ENCODE peak calls at places on chromosomes 13 and 19, in five cellular contexts. One of them, this sample, is unnamed.

GRCh38 chr13:49895826-49896225 is 40.3 kb downstream of the SPRYD7 start:
- DNase-seq in uterus: no peak
- DNase-seq in IMR-90: no peak
- DNase-seq in breast epithelium: no peak
- DNase-seq in right lobe of liver: no peak
- DNase-seq in this sample: no peak

GRCh38 chr19:11375143-11375948 is 880 bp downstream of the SWSAP1 start:
- DNase-seq in right lobe of liver: peak; percentile 81
- DNase-seq in IMR-90: no peak
- DNase-seq in uterus: peak; percentile 55
- DNase-seq in breast epithelium: no peak
- DNase-seq in this sample: peak; percentile 64

GRCh38 chr19:1237754-1238372 is at the start of gene CBARP:
- DNase-seq in IMR-90: no peak
- DNase-seq in breast epithelium: no peak
- DNase-seq in right lobe of liver: no peak
- DNase-seq in uterus: peak; percentile 58
- DNase-seq in this sample: peak; percentile 74

GRCh38 chr13:106143930-106144709 is 391.3 kb downstream of the EFNB2 start:
- DNase-seq in breast epithelium: no peak
- DNase-seq in uterus: no peak
- DNase-seq in right lobe of liver: no peak
- DNase-seq in IMR-90: no peak
- DNase-seq in this sample: no peak

GRCh38 chr13:99996177-99996705 is 14.7 kb downstream of the ZIC2 start:
- DNase-seq in right lobe of liver: no peak
- DNase-seq in uterus: no peak
- DNase-seq in breast epithelium: no peak
- DNase-seq in IMR-90: no peak
- DNase-seq in this sample: peak; percentile 45

GRCh38 chr19:13841339-13842293 is 35.3 kb upstream of the NANOS3 start:
- DNase-seq in IMR-90: no peak
- DNase-seq in right lobe of liver: no peak
- DNase-seq in uterus: peak; percentile 65
- DNase-seq in breast epithelium: peak; percentile 84
- DNase-seq in this sample: peak; percentile 56

GRCh38 chr19:8610041-8610927 is at the start of gene ADAMTS10:
- DNase-seq in uterus: peak; percentile 51
- DNase-seq in right lobe of liver: peak; percentile 51
- DNase-seq in IMR-90: peak; percentile 43
- DNase-seq in breast epithelium: no peak
- DNase-seq in this sample: peak; percentile 59

GRCh38 chr19:39402417-39403297 is 4.0 kb upstream of the ZFP36 start:
- DNase-seq in breast epithelium: peak; percentile 94
- DNase-seq in IMR-90: peak; percentile 93
- DNase-seq in right lobe of liver: peak; percentile 94
- DNase-seq in uterus: peak; percentile 94
- DNase-seq in this sample: peak; percentile 85

GRCh38 chr19:54473071-54473941 is at the start of gene CDC42EP5:
- DNase-seq in right lobe of liver: no peak
- DNase-seq in IMR-90: peak; percentile 85
- DNase-seq in uterus: peak; percentile 84
- DNase-seq in breast epithelium: no peak
- DNase-seq in this sample: no peak

GRCh38 chr19:54470276-54470887 is 2.7 kb downstream of the CDC42EP5 start:
- DNase-seq in uterus: no peak
- DNase-seq in right lobe of liver: no peak
- DNase-seq in IMR-90: no peak
- DNase-seq in breast epithelium: no peak
- DNase-seq in this sample: no peak

GRCh38 chr19:54473983-54474382 is 887 bp upstream of the CDC42EP5 start:
- DNase-seq in right lobe of liver: no peak
- DNase-seq in breast epithelium: no peak
- DNase-seq in IMR-90: no peak
- DNase-seq in uterus: no peak
- DNase-seq in this sample: no peak

GRCh38 chr19:54469496-54469934 is 3.6 kb downstream of the CDC42EP5 start:
- DNase-seq in right lobe of liver: no peak
- DNase-seq in IMR-90: no peak
- DNase-seq in uterus: no peak
- DNase-seq in breast epithelium: no peak
- DNase-seq in this sample: no peak

GRCh38 chr19:54470991-54471782 is 1.9 kb downstream of the CDC42EP5 start:
- DNase-seq in right lobe of liver: no peak
- DNase-seq in uterus: no peak
- DNase-seq in breast epithelium: no peak
- DNase-seq in IMR-90: no peak
- DNase-seq in this sample: no peak
- TF ChIP-seq POLR2A in right lobe of liver: no peak
- TF ChIP-seq POLR2A in uterus: no peak
- TF ChIP-seq POLR2A in breast epithelium: no peak
- TF ChIP-seq POLR2A in IMR-90: no peak
- TF ChIP-seq POLR2A in this sample: no peak

GRCh38 chr19:9995079-9995478 is 15.2 kb downstream of the COL5A3 start:
- DNase-seq in breast epithelium: no peak
- DNase-seq in uterus: no peak
- DNase-seq in IMR-90: no peak
- DNase-seq in right lobe of liver: no peak
- DNase-seq in this sample: no peak
- TF ChIP-seq POLR2A in breast epithelium: no peak
- TF ChIP-seq POLR2A in uterus: no peak
- TF ChIP-seq POLR2A in IMR-90: no peak
- TF ChIP-seq POLR2A in right lobe of liver: no peak
- TF ChIP-seq POLR2A in this sample: no peak

GRCh38 chr13:111044087-111044830 is 70.9 kb upstream of the ARHGEF7 start:
- DNase-seq in uterus: no peak
- DNase-seq in breast epithelium: no peak
- DNase-seq in right lobe of liver: no peak
- DNase-seq in IMR-90: no peak
- DNase-seq in this sample: no peak

GRCh38 chr13:111045170-111045569 is 69.9 kb upstream of the ARHGEF7 start:
- DNase-seq in right lobe of liver: no peak
- DNase-seq in IMR-90: no peak
- DNase-seq in breast epithelium: no peak
- DNase-seq in uterus: no peak
- DNase-seq in this sample: no peak

GRCh38 chr13:111043575-111043982 is 71.5 kb upstream of the ARHGEF7 start:
- DNase-seq in IMR-90: no peak
- DNase-seq in breast epithelium: no peak
- DNase-seq in right lobe of liver: no peak
- DNase-seq in uterus: no peak
- DNase-seq in this sample: peak; percentile 24

GRCh38 chr13:111040821-111041220 is 74.3 kb upstream of the ARHGEF7 start:
- DNase-seq in uterus: no peak
- DNase-seq in breast epithelium: no peak
- DNase-seq in IMR-90: no peak
- DNase-seq in right lobe of liver: no peak
- DNase-seq in this sample: no peak

DNA sequence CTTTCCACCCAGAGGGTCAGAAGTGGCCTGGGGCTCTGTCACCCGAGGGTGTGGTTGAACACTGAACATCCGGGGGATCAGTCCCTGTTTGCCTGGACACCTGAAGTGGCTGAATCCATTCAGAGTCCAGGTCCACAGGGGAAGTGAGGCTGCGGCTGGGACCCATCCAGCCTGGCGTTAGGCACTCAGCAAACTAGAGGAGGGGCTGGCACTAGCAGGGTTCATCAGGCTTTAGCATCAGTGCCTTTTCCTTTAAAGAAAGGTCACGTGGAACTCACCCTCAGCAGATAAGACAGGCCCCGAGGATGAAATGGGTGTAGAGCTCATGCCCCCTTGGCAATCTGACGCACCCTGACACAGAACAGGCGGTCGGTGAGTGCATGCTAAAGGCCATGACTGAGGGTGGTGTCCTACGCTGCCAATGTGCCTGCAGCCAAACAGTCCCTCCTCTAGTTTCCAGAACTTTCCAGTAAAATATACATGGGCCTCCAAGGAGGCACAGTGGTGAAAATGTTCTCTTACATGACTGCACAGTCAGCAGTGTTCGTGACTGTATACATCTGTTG is 72.4 kb upstream of the ARHGEF7 start:
- DNase-seq in IMR-90: no peak
- DNase-seq in right lobe of liver: no peak
- DNase-seq in breast epithelium: no peak
- DNase-seq in uterus: no peak
- DNase-seq in this sample: no peak
- TF ChIP-seq POLR2A in IMR-90: no peak
- TF ChIP-seq POLR2A in right lobe of liver: no peak
- TF ChIP-seq POLR2A in breast epithelium: no peak
- TF ChIP-seq POLR2A in uterus: no peak
- TF ChIP-seq POLR2A in this sample: no peak

GRCh38 chr19:3762501-3763459 is at the start of gene MRPL54:
- DNase-seq in uterus: peak; percentile 99
- DNase-seq in breast epithelium: peak; percentile 99
- DNase-seq in right lobe of liver: peak; percentile 99
- DNase-seq in IMR-90: peak; percentile 99
- DNase-seq in this sample: peak; percentile 100
- TF ChIP-seq POLR2A in uterus: peak; percentile 91
- TF ChIP-seq POLR2A in breast epithelium: peak; percentile 66
- TF ChIP-seq POLR2A in right lobe of liver: peak; percentile 87
- TF ChIP-seq POLR2A in IMR-90: peak; percentile 91
- TF ChIP-seq POLR2A in this sample: peak; percentile 94

GRCh38 chr19:48921721-48922500 is 11.6 kb upstream of the DHDH start:
- DNase-seq in uterus: no peak
- DNase-seq in IMR-90: no peak
- DNase-seq in breast epithelium: no peak
- DNase-seq in right lobe of liver: no peak
- DNase-seq in this sample: no peak

GRCh38 chr19:48928164-48929005 is 5.1 kb upstream of the DHDH start:
- DNase-seq in IMR-90: peak; percentile 58
- DNase-seq in right lobe of liver: no peak
- DNase-seq in breast epithelium: no peak
- DNase-seq in uterus: no peak
- DNase-seq in this sample: no peak

GRCh38 chr19:48925240-48925843 is 8.2 kb upstream of the DHDH start:
- DNase-seq in uterus: no peak
- DNase-seq in IMR-90: peak; percentile 91
- DNase-seq in breast epithelium: no peak
- DNase-seq in right lobe of liver: no peak
- DNase-seq in this sample: no peak

GRCh38 chr19:48922548-48923490 is 10.7 kb upstream of the DHDH start:
- DNase-seq in right lobe of liver: no peak
- DNase-seq in IMR-90: no peak
- DNase-seq in breast epithelium: no peak
- DNase-seq in uterus: no peak
- DNase-seq in this sample: no peak

DNA sequence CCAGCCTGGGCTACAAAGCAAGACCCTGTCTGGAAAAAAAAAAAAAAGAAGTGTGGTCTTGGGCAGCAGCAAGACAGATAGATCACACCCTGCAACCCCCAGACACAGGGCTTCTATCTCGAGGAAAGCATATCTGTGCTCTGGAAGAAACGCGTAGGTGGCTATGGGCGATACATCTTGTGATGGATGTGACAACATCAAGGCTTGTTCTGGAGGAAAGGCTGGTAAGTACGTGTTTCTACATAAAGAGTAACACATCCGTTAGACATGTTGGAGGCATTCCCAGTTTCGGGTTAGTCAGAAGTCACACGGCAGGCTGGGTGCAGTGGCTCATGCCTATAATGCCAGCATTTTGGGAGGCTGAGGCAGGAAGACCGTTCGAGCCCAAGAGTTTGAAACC is 6.6 kb upstream of the DHDH start:
- DNase-seq in uterus: peak; percentile 37
- DNase-seq in IMR-90: peak; percentile 99
- DNase-seq in right lobe of liver: no peak
- DNase-seq in breast epithelium: no peak
- DNase-seq in this sample: no peak
- TF ChIP-seq POLR2A in uterus: no peak
- TF ChIP-seq POLR2A in IMR-90: no peak
- TF ChIP-seq POLR2A in right lobe of liver: no peak
- TF ChIP-seq POLR2A in breast epithelium: no peak
- TF ChIP-seq POLR2A in this sample: no peak

GRCh38 chr19:46718157-46718933 is 1.4 kb upstream of the PRKD2 start:
- DNase-seq in breast epithelium: no peak
- DNase-seq in right lobe of liver: no peak
- DNase-seq in IMR-90: no peak
- DNase-seq in uterus: no peak
- DNase-seq in this sample: no peak

GRCh38 chr19:46720516-46721239 is 3.8 kb upstream of the PRKD2 start:
- DNase-seq in right lobe of liver: no peak
- DNase-seq in uterus: no peak
- DNase-seq in IMR-90: no peak
- DNase-seq in breast epithelium: no peak
- DNase-seq in this sample: no peak

GRCh38 chr19:46719629-46720515 is 3.0 kb upstream of the PRKD2 start:
- DNase-seq in breast epithelium: no peak
- DNase-seq in uterus: no peak
- DNase-seq in right lobe of liver: no peak
- DNase-seq in IMR-90: no peak
- DNase-seq in this sample: peak; percentile 33

GRCh38 chr19:46717716-46718143 is 816 bp upstream of the PRKD2 start:
- DNase-seq in right lobe of liver: no peak
- DNase-seq in breast epithelium: no peak
- DNase-seq in IMR-90: no peak
- DNase-seq in uterus: no peak
- DNase-seq in this sample: peak; percentile 79

GRCh38 chr19:46718934-46719551 is 2.1 kb upstream of the PRKD2 start:
- DNase-seq in IMR-90: no peak
- DNase-seq in right lobe of liver: no peak
- DNase-seq in breast epithelium: no peak
- DNase-seq in uterus: no peak
- DNase-seq in this sample: no peak
- TF ChIP-seq POLR2A in IMR-90: no peak
- TF ChIP-seq POLR2A in right lobe of liver: no peak
- TF ChIP-seq POLR2A in breast epithelium: no peak
- TF ChIP-seq POLR2A in uterus: no peak
- TF ChIP-seq POLR2A in this sample: no peak

GRCh38 chr13:51453308-51453958 is 597 bp upstream of the INTS6 start:
- DNase-seq in IMR-90: no peak
- DNase-seq in right lobe of liver: no peak
- DNase-seq in breast epithelium: peak; percentile 64
- DNase-seq in uterus: peak; percentile 87
- DNase-seq in this sample: peak; percentile 96

GRCh38 chr13:51453959-51454703 is 1.3 kb upstream of the INTS6 start:
- DNase-seq in IMR-90: peak; percentile 6
- DNase-seq in right lobe of liver: peak; percentile 42
- DNase-seq in uterus: peak; percentile 33
- DNase-seq in breast epithelium: no peak
- DNase-seq in this sample: peak; percentile 81

GRCh38 chr13:51451134-51451466 is 1.7 kb downstream of the INTS6 start:
- DNase-seq in breast epithelium: no peak
- DNase-seq in IMR-90: no peak
- DNase-seq in uterus: no peak
- DNase-seq in right lobe of liver: no peak
- DNase-seq in this sample: no peak

GRCh38 chr13:51451467-51452390 is 1.1 kb downstream of the INTS6 start:
- DNase-seq in breast epithelium: peak; percentile 80
- DNase-seq in right lobe of liver: peak; percentile 82
- DNase-seq in uterus: peak; percentile 75
- DNase-seq in IMR-90: peak; percentile 57
- DNase-seq in this sample: peak; percentile 85

GRCh38 chr13:51452391-51453307 is at the start of gene INTS6:
- DNase-seq in uterus: peak; percentile 99
- DNase-seq in breast epithelium: peak; percentile 99
- DNase-seq in right lobe of liver: peak; percentile 99
- DNase-seq in IMR-90: peak; percentile 99
- DNase-seq in this sample: peak; percentile 100
- TF ChIP-seq POLR2A in uterus: peak; percentile 98
- TF ChIP-seq POLR2A in breast epithelium: peak; percentile 100
- TF ChIP-seq POLR2A in right lobe of liver: peak; percentile 99
- TF ChIP-seq POLR2A in IMR-90: peak; percentile 100
- TF ChIP-seq POLR2A in this sample: peak; percentile 99

This sample was measured in erythroblast.